ENCODE peak calls at places on chromosomes 3 and 15, in seven cellular contexts. One of them, this sample, is unnamed.

GRCh38 chr3:50237754-50238548 is 1.9 kb downstream of the GNAI2 start:
- DNase-seq in ELF-1: peak
- DNase-seq in transverse colon: peak
- DNase-seq in T-helper 2 cell: peak
- DNase-seq in anterior cingulate cortex: peak
- DNase-seq in OCI-LY7: peak
- DNase-seq in ACHN: peak
- DNase-seq in this sample: peak

GRCh38 chr15:96322401-96323249 is 7.9 kb upstream of the NR2F2 start:
- DNase-seq in ELF-1: peak
- DNase-seq in transverse colon: no peak
- DNase-seq in T-helper 2 cell: no peak
- DNase-seq in anterior cingulate cortex: no peak
- DNase-seq in OCI-LY7: no peak
- DNase-seq in ACHN: peak
- DNase-seq in this sample: no peak

GRCh38 chr3:138727371-138727770 is 107.4 kb downstream of the PIK3CB start:
- DNase-seq in ELF-1: no peak
- DNase-seq in transverse colon: no peak
- DNase-seq in T-helper 2 cell: no peak
- DNase-seq in anterior cingulate cortex: no peak
- DNase-seq in OCI-LY7: no peak
- DNase-seq in ACHN: no peak
- DNase-seq in this sample: no peak

GRCh38 chr15:80694624-80695098 is 449 bp upstream of the ABHD17C start:
- DNase-seq in ELF-1: no peak
- DNase-seq in transverse colon: peak
- DNase-seq in T-helper 2 cell: peak
- DNase-seq in anterior cingulate cortex: no peak
- DNase-seq in OCI-LY7: no peak
- DNase-seq in ACHN: peak
- DNase-seq in this sample: no peak

GRCh38 chr3:138646527-138646926 is 38.0 kb downstream of the FAIM start:
- DNase-seq in ELF-1: no peak
- DNase-seq in transverse colon: no peak
- DNase-seq in T-helper 2 cell: no peak
- DNase-seq in anterior cingulate cortex: no peak
- DNase-seq in OCI-LY7: no peak
- DNase-seq in ACHN: no peak
- DNase-seq in this sample: no peak

GRCh38 chr15:44275431-44275830 is 13.1 kb upstream of the GOLM2 start:
- DNase-seq in ELF-1: no peak
- DNase-seq in transverse colon: no peak
- DNase-seq in T-helper 2 cell: no peak
- DNase-seq in anterior cingulate cortex: no peak
- DNase-seq in OCI-LY7: no peak
- DNase-seq in ACHN: no peak
- DNase-seq in this sample: no peak

GRCh38 chr3:133486658-133487057 is 86.8 kb downstream of the BFSP2 start:
- DNase-seq in ELF-1: no peak
- DNase-seq in transverse colon: no peak
- DNase-seq in T-helper 2 cell: no peak
- DNase-seq in anterior cingulate cortex: no peak
- DNase-seq in OCI-LY7: peak
- DNase-seq in ACHN: no peak
- DNase-seq in this sample: no peak

GRCh38 chr15:39787479-39787878 is 4.8 kb upstream of the FSIP1 start:
- DNase-seq in ELF-1: no peak
- DNase-seq in transverse colon: no peak
- DNase-seq in T-helper 2 cell: no peak
- DNase-seq in anterior cingulate cortex: no peak
- DNase-seq in OCI-LY7: no peak
- DNase-seq in ACHN: peak
- DNase-seq in this sample: no peak

GRCh38 chr3:190384241-190384863 is 3.6 kb upstream of the CLDN16 start:
- DNase-seq in ELF-1: peak
- DNase-seq in transverse colon: peak
- DNase-seq in T-helper 2 cell: no peak
- DNase-seq in anterior cingulate cortex: no peak
- DNase-seq in OCI-LY7: peak
- DNase-seq in ACHN: peak
- DNase-seq in this sample: no peak

GRCh38 chr15:74123131-74123429 is 7.3 kb upstream of the ISLR2 start:
- DNase-seq in ELF-1: peak
- DNase-seq in transverse colon: no peak
- DNase-seq in T-helper 2 cell: no peak
- DNase-seq in anterior cingulate cortex: no peak
- DNase-seq in OCI-LY7: peak
- DNase-seq in ACHN: no peak
- DNase-seq in this sample: no peak

GRCh38 chr15:75620776-75621536 is 4.6 kb downstream of the SNUPN start:
- DNase-seq in ELF-1: no peak
- DNase-seq in transverse colon: peak
- DNase-seq in T-helper 2 cell: no peak
- DNase-seq in anterior cingulate cortex: no peak
- DNase-seq in OCI-LY7: no peak
- DNase-seq in ACHN: peak
- DNase-seq in this sample: peak

GRCh38 chr3:153624310-153625030 is 462.4 kb downstream of the RAP2B start:
- DNase-seq in ELF-1: no peak
- DNase-seq in transverse colon: no peak
- DNase-seq in T-helper 2 cell: no peak
- DNase-seq in anterior cingulate cortex: no peak
- DNase-seq in OCI-LY7: peak
- DNase-seq in ACHN: no peak
- DNase-seq in this sample: no peak

GRCh38 chr3:184710870-184711365 is 946 bp downstream of the MAGEF1 start:
- DNase-seq in ELF-1: no peak
- DNase-seq in transverse colon: peak
- DNase-seq in T-helper 2 cell: no peak
- DNase-seq in anterior cingulate cortex: no peak
- DNase-seq in OCI-LY7: peak
- DNase-seq in ACHN: peak
- DNase-seq in this sample: no peak

GRCh38 chr15:85690546-85691226 is 104.0 kb downstream of the KLHL25 start:
- DNase-seq in ELF-1: no peak
- DNase-seq in transverse colon: no peak
- DNase-seq in T-helper 2 cell: no peak
- DNase-seq in anterior cingulate cortex: no peak
- DNase-seq in OCI-LY7: peak
- DNase-seq in ACHN: no peak
- DNase-seq in this sample: no peak

GRCh38 chr15:57948554-57949289 is 116.8 kb downstream of the ALDH1A2 start:
- DNase-seq in ELF-1: no peak
- DNase-seq in transverse colon: no peak
- DNase-seq in T-helper 2 cell: no peak
- DNase-seq in anterior cingulate cortex: no peak
- DNase-seq in OCI-LY7: no peak
- DNase-seq in ACHN: no peak
- DNase-seq in this sample: no peak

GRCh38 chr3:177758131-177758530 is 560.8 kb upstream of the TBL1XR1 start:
- DNase-seq in ELF-1: no peak
- DNase-seq in transverse colon: no peak
- DNase-seq in T-helper 2 cell: no peak
- DNase-seq in anterior cingulate cortex: no peak
- DNase-seq in OCI-LY7: no peak
- DNase-seq in ACHN: no peak
- DNase-seq in this sample: no peak

GRCh38 chr3:51375571-51375970 is 9.5 kb upstream of the MANF start:
- DNase-seq in ELF-1: no peak
- DNase-seq in transverse colon: no peak
- DNase-seq in T-helper 2 cell: no peak
- DNase-seq in anterior cingulate cortex: no peak
- DNase-seq in OCI-LY7: no peak
- DNase-seq in ACHN: no peak
- DNase-seq in this sample: no peak

GRCh38 chr3:177126015-177126773 is 71.1 kb downstream of the TBL1XR1 start:
- DNase-seq in ELF-1: no peak
- DNase-seq in transverse colon: no peak
- DNase-seq in T-helper 2 cell: no peak
- DNase-seq in anterior cingulate cortex: no peak
- DNase-seq in OCI-LY7: no peak
- DNase-seq in ACHN: peak
- DNase-seq in this sample: no peak

GRCh38 chr3:49158108-49158709 is 7.9 kb downstream of the CCDC71 start:
- DNase-seq in ELF-1: peak
- DNase-seq in transverse colon: peak
- DNase-seq in T-helper 2 cell: peak
- DNase-seq in anterior cingulate cortex: no peak
- DNase-seq in OCI-LY7: peak
- DNase-seq in ACHN: peak
- DNase-seq in this sample: no peak

GRCh38 chr15:47542312-47543094 is 174.8 kb upstream of the SEMA6D start:
- DNase-seq in ELF-1: no peak
- DNase-seq in transverse colon: no peak
- DNase-seq in T-helper 2 cell: no peak
- DNase-seq in anterior cingulate cortex: no peak
- DNase-seq in OCI-LY7: no peak
- DNase-seq in ACHN: no peak
- DNase-seq in this sample: no peak

GRCh38 chr3:50503947-50504346 is 513 bp upstream of the CACNA2D2 start:
- DNase-seq in ELF-1: no peak
- DNase-seq in transverse colon: no peak
- DNase-seq in T-helper 2 cell: no peak
- DNase-seq in anterior cingulate cortex: no peak
- DNase-seq in OCI-LY7: no peak
- DNase-seq in ACHN: no peak
- DNase-seq in this sample: no peak

GRCh38 chr15:72685925-72686794 is at the start of the genes BBS4 and HIGD2B:
- DNase-seq in ELF-1: peak
- DNase-seq in transverse colon: peak
- DNase-seq in T-helper 2 cell: peak
- DNase-seq in anterior cingulate cortex: no peak
- DNase-seq in OCI-LY7: peak
- DNase-seq in ACHN: peak
- DNase-seq in this sample: no peak

This sample was measured in amygdala.